ENCODE peak calls at places on chromosomes 4 and X, in four cellular contexts. One of them, this sample, is unnamed.

GRCh38 chr4:64857815-64858214 is 448.6 kb upstream of the TECRL start:
- DNase-seq in GM12878: no peak
- DNase-seq in A549: no peak
- DNase-seq in K562: no peak
- DNase-seq in this sample: no peak

GRCh38 chr4:184756399-184756798 is 22.5 kb upstream of the CENPU start:
- DNase-seq in K562: no peak
- DNase-seq in GM12878: no peak
- DNase-seq in A549: no peak
- DNase-seq in this sample: no peak

GRCh38 chr4:98542011-98542410 is 116.4 kb downstream of the TSPAN5 start:
- DNase-seq in K562: no peak
- DNase-seq in A549: no peak
- DNase-seq in GM12878: no peak
- DNase-seq in this sample: no peak

GRCh38 chr4:109645874-109646591 is 57.2 kb downstream of the CASP6 start:
- DNase-seq in GM12878: no peak
- DNase-seq in K562: no peak
- DNase-seq in A549: no peak
- DNase-seq in this sample: no peak

GRCh38 chrX:27597506-27597905 is 7.4 kb downstream of the DCAF8L2 start:
- DNase-seq in K562: no peak
- DNase-seq in A549: no peak
- DNase-seq in GM12878: no peak
- DNase-seq in this sample: no peak

GRCh38 chr4:102780476-102781144 is 19.8 kb upstream of the MANBA start:
- DNase-seq in GM12878: no peak
- DNase-seq in A549: peak; percentile 32
- DNase-seq in K562: peak; percentile 57
- DNase-seq in this sample: peak; percentile 57

GRCh38 chr4:7052923-7053715 is 9.9 kb downstream of the TADA2B start:
- DNase-seq in A549: no peak
- DNase-seq in K562: no peak
- DNase-seq in GM12878: no peak
- DNase-seq in this sample: no peak

GRCh38 chr4:167196386-167196785 is 37.9 kb downstream of the SPOCK3 start:
- DNase-seq in K562: no peak
- DNase-seq in A549: peak; percentile 29
- DNase-seq in GM12878: no peak
- DNase-seq in this sample: peak; percentile 33

GRCh38 chr4:179817317-179817716 is 2375.1 kb upstream of the AGA start:
- DNase-seq in A549: no peak
- DNase-seq in K562: no peak
- DNase-seq in GM12878: no peak
- DNase-seq in this sample: no peak

GRCh38 chr4:140809671-140810070 is 53.5 kb upstream of the TBC1D9 start:
- DNase-seq in A549: no peak
- DNase-seq in GM12878: no peak
- DNase-seq in K562: no peak
- DNase-seq in this sample: no peak

GRCh38 chr4:184420881-184421416 is 53.4 kb downstream of the IRF2 start:
- DNase-seq in A549: no peak
- DNase-seq in GM12878: peak; percentile 82
- DNase-seq in K562: no peak
- DNase-seq in this sample: no peak

GRCh38 chrX:129238011-129238410 is 285.3 kb downstream of the SMARCA1 start:
- DNase-seq in A549: no peak
- DNase-seq in GM12878: no peak
- DNase-seq in K562: no peak
- DNase-seq in this sample: no peak

GRCh38 chr4:65535128-65535527 is 135.2 kb downstream of the EPHA5 start:
- DNase-seq in A549: peak; percentile 23
- DNase-seq in K562: no peak
- DNase-seq in GM12878: no peak
- DNase-seq in this sample: no peak

GRCh38 chrX:123308663-123309062 is 124.6 kb downstream of the GRIA3 start:
- DNase-seq in GM12878: no peak
- DNase-seq in A549: no peak
- DNase-seq in K562: no peak
- DNase-seq in this sample: no peak

GRCh38 chr4:12712648-12713339 is 771.3 kb downstream of the RAB28 start:
- DNase-seq in A549: no peak
- DNase-seq in GM12878: no peak
- DNase-seq in K562: no peak
- DNase-seq in this sample: no peak

DNA sequence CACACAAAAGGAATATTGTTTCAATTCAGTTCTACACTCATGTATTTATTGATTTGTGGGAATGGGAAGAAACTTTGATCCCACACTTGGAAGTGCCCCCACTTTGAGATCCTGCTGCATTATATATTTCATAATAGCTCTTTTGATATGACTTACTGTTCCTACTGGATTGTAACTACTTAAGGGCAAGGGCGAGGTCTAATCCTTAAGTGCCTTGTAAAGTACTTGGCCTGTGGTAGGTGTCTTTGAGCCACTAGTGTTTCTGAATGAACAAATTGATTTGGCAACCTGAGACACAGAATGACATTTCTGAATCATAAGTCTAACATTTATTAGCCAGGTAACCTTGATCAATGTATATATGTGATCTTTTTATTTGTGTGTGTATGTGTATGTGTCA is 767.2 kb downstream of the RAB28 start:
- DNase-seq in GM12878: no peak
- DNase-seq in A549: no peak
- DNase-seq in K562: no peak
- DNase-seq in this sample: no peak
- TF ChIP-seq CHD4 in GM12878: no peak
- TF ChIP-seq CHD4 in A549: no peak
- TF ChIP-seq CHD4 in K562: no peak
- TF ChIP-seq CHD4 in this sample: no peak

GRCh38 chr4:113248320-113248719 is 198.9 kb downstream of the ANK2 start:
- DNase-seq in K562: no peak
- DNase-seq in A549: peak; percentile 6
- DNase-seq in GM12878: no peak
- DNase-seq in this sample: peak; percentile 10
- TF ChIP-seq MYC in K562: no peak
- TF ChIP-seq MYC in A549: no peak
- TF ChIP-seq MYC in GM12878: no peak
- TF ChIP-seq MYC in this sample: no peak

GRCh38 chr4:113452152-113452551 is 309.4 kb downstream of the CAMK2D start:
- DNase-seq in K562: no peak
- DNase-seq in GM12878: no peak
- DNase-seq in A549: no peak
- DNase-seq in this sample: no peak
- TF ChIP-seq HDAC2 in K562: no peak
- TF ChIP-seq HDAC2 in GM12878: no peak
- TF ChIP-seq HDAC2 in A549: no peak
- TF ChIP-seq HDAC2 in this sample: no peak

DNA sequence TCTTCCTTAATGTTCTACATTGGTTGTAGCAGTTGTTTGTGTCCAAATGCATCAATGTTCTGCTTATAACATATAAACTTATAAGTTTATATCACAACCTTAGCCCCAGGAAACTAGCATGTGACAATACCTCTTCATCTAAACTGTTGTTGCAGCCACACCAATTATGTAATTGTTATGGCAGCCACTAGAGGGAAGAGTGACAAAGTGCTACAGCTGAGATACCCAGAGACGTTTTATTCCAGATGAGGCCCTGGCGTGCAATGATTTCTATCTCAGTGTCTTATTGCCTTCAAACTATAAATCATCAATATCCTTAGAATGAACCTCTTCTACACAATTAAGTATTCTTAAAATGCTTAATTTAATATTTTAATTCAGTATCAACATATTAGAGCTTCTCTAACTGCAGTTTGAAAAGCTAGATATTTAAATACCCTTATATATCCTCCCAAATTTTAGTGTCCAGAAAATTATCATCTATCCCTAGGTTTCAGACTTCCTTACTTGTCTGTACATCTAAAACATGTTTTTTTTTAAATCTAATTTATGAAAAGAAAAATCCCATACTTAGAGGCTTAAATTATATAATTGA is 171.6 kb downstream of the PCDH10 start:
- DNase-seq in GM12878: no peak
- DNase-seq in A549: peak; percentile 29
- DNase-seq in K562: peak; percentile 17
- DNase-seq in this sample: peak; percentile 26
- TF ChIP-seq CHD4 in GM12878: no peak
- TF ChIP-seq CHD4 in A549: no peak
- TF ChIP-seq CHD4 in K562: no peak
- TF ChIP-seq CHD4 in this sample: no peak

DNA sequence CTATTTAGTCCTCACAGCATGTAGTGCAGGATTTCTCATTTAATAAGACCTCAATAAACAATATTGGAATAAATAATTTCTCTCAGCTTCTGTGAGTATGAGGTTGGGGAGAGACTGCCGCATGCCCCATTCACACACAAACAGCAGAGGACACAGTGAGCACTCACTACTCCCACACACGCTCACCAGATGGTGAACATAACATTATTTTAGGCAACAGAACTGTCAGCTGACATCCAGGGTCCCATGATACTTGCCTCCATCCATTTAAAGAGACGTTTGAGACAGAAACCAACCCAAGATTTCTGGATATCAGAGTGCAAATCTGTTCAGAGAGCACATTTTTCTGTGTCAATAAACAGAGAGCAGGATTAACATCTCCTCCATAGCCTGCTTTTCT is 16.9 kb downstream of the GPRIN3 start:
- DNase-seq in A549: no peak
- DNase-seq in K562: no peak
- DNase-seq in GM12878: no peak
- DNase-seq in this sample: no peak
- TF ChIP-seq MYC in A549: no peak
- TF ChIP-seq MYC in K562: no peak
- TF ChIP-seq MYC in GM12878: no peak
- TF ChIP-seq MYC in this sample: no peak

GRCh38 chrX:154025230-154025629 is 5.5 kb upstream of the IRAK1 start:
- DNase-seq in GM12878: no peak
- DNase-seq in K562: no peak
- DNase-seq in A549: no peak
- DNase-seq in this sample: no peak
- TF ChIP-seq HDAC2 in GM12878: no peak
- TF ChIP-seq HDAC2 in K562: no peak
- TF ChIP-seq HDAC2 in A549: no peak
- TF ChIP-seq HDAC2 in this sample: no peak

This sample was measured in HepG2.